ENCODE peak calls at places on chromosomes 7 and 10, in four cellular contexts. P is GM12878, K is H1, O is HepG2. W is an unnamed sample.

GRCh38 chr7:1124164-1124563 is 35.8 kb downstream of the ZFAND2A start:
- DNase-seq in P (no peak), K (no peak), O (no peak), W (no peak)

GRCh38 chr7:117098457-117098856 is 145.2 kb downstream of the ST7 start:
- DNase-seq in K (no peak), O (no peak), P (no peak), W (no peak)

GRCh38 chr7:22319424-22320403 is 37.2 kb downstream of the RAPGEF5 start:
- DNase-seq in O (no peak), K (no peak), P (no peak), W (no peak)

GRCh38 chr7:150317748-150318444 is 5.3 kb upstream of the LRRC61 start:
- DNase-seq in K (no peak), P (no peak), O (no peak), W (no peak)

GRCh38 chr7:17298102-17298839 is at the start of gene AHR:
- DNase-seq in K (peak), P (peak), O (peak), W (peak)

GRCh38 chr7:95434501-95435421 is at the start of gene PON2:
- DNase-seq in O (peak), P (peak), K (peak), W (peak)

GRCh38 chr10:3867454-3868273 is 82.7 kb upstream of the KLF6 start:
- DNase-seq in P (no peak), K (no peak), O (no peak), W (no peak)

GRCh38 chr10:17233534-17233933 is 5.5 kb downstream of the VIM start:
- DNase-seq in P (no peak), O (no peak), K (no peak), W (no peak)

GRCh38 chr10:25952857-25953256 is 18.8 kb downstream of the MYO3A start:
- DNase-seq in O (no peak), P (no peak), K (no peak), W (no peak)

GRCh38 chr10:52525761-52526160 is 211.7 kb downstream of the DKK1 start:
- DNase-seq in O (no peak), K (no peak), P (no peak), W (no peak)

GRCh38 chr10:11147723-11148122 is 130.1 kb downstream of the CELF2 start:
- DNase-seq in K (no peak), P (no peak), O (no peak), W (no peak)

GRCh38 chr10:7408003-7408493 is 2.8 kb downstream of the SFMBT2 start:
- DNase-seq in P (no peak), O (no peak), K (peak), W (no peak)

GRCh38 chr10:115049957-115050356 is 43.2 kb upstream of the ATRNL1 start:
- DNase-seq in P (no peak), K (no peak), O (peak), W (peak)

GRCh38 chr10:30160431-30160982 is 101.1 kb upstream of the JCAD start:
- DNase-seq in O (no peak), P (no peak), K (no peak), W (no peak)

GRCh38 chr7:153524070-153524601 is 528.1 kb upstream of the DPP6 start:
- DNase-seq in P (no peak), O (no peak), K (no peak), W (peak)

GRCh38 chr10:88194041-88194887 is 330.8 kb downstream of the PTEN start:
- DNase-seq in O (no peak), K (no peak), P (no peak), W (no peak)

GRCh38 chr7:27147211-27148030 is at the start of gene HOXA6:
- DNase-seq in K (peak), P (no peak), O (no peak), W (no peak)

GRCh38 chr10:119263966-119264621 is 56.7 kb downstream of the GRK5 start:
- DNase-seq in O (no peak), K (no peak), P (no peak), W (no peak)

GRCh38 chr10:20956843-20957242 is 59.7 kb upstream of the NEBL start:
- DNase-seq in O (no peak), P (no peak), K (no peak), W (no peak)

GRCh38 chr7:13257661-13258060 is 570.2 kb downstream of the ARL4A start:
- DNase-seq in O (no peak), P (no peak), K (no peak), W (no peak)

GRCh38 chr7:54705436-54705835 is 53.6 kb downstream of the SEC61G start:
- DNase-seq in O (no peak), K (no peak), P (peak), W (no peak)

GRCh38 chr7:157910446-157910845 is 573.6 kb downstream of the DNAJB6 start:
- DNase-seq in P (no peak), O (no peak), K (no peak), W (no peak)

GRCh38 chr10:124670849-124671248 is 73.3 kb downstream of the FAM53B start:
- DNase-seq in P (no peak), O (no peak), K (no peak), W (no peak)

GRCh38 chr10:106836923-106837322 is 327.6 kb downstream of the SORCS1 start:
- DNase-seq in O (no peak), K (no peak), P (peak), W (no peak)

GRCh38 chr7:158239290-158239981 is 348.2 kb downstream of the PTPRN2 start:
- DNase-seq in K (no peak), P (no peak), O (no peak), W (no peak)

GRCh38 chr10:101095550-101096213 is 33.9 kb downstream of the KAZALD1 start:
- DNase-seq in P (peak), O (peak), K (peak), W (peak)

GRCh38 chr10:101444058-101444457 is 90.1 kb downstream of the BTRC start:
- DNase-seq in O (peak), K (no peak), P (no peak), W (no peak)

GRCh38 chr7:155805826-155806095 is 6.5 kb downstream of the SHH start:
- DNase-seq in K (no peak), P (no peak), O (no peak), W (no peak)

GRCh38 chr7:128188396-128189230 is 52.5 kb upstream of the LEP start:
- DNase-seq in P (no peak), K (no peak), O (no peak), W (no peak)

GRCh38 chr10:113753020-113753692 is 1.7 kb downstream of the PLEKHS1 start:
- DNase-seq in K (no peak), O (no peak), P (no peak), W (no peak)

GRCh38 chr7:100865971-100866720 is 1.0 kb upstream of the TRIP6 start:
- DNase-seq in O (no peak), P (no peak), K (no peak), W (no peak)

GRCh38 chr7:20816389-20816959 is 29.8 kb upstream of the SP8 start:
- DNase-seq in K (no peak), P (no peak), O (no peak), W (no peak)

GRCh38 chr7:99953649-99954048 is 22.2 kb downstream of the AZGP1 start:
- DNase-seq in K (no peak), P (no peak), O (no peak), W (no peak)

GRCh38 chr7:111958889-111959288 is 247.3 kb downstream of the DOCK4 start:
- DNase-seq in K (no peak), P (no peak), O (no peak), W (no peak)

GRCh38 chr7:41438919-41439882 is 263.7 kb downstream of the INHBA start:
- DNase-seq in P (no peak), K (no peak), O (no peak), W (no peak)

GRCh38 chr10:133332936-133333699 is 3.6 kb downstream of the CALY start:
- DNase-seq in O (no peak), K (no peak), P (no peak), W (no peak)

GRCh38 chr7:130149575-130150139 is 55.5 kb downstream of the TMEM209 start:
- DNase-seq in P (no peak), O (no peak), K (peak), W (no peak)

DNA sequence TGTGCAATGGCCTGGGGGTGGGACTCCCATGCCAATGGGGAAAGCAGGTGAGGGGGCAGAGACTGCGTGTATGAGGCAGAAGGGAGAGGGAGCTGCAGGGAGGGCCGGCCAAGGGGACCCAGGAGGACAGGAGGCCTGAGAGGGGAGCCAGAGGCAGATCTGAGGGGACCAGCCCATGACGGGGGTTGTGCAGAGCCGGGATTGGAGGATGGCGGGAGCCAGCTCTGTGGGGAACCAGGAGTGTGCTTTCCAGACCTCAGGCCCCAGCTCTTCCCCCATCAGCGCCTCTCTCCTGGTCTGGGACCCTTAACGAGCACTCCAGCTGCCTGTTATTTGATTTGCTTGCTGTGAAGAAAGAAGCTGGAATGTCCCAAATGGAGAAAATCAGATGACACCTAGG is 4.6 kb downstream of the COL13A1 start:
- DNase-seq in P (no peak), K (no peak), O (no peak), W (no peak)
- TF ChIP-seq YY1 in P (no peak), K (no peak), O (no peak), W (no peak)

DNA sequence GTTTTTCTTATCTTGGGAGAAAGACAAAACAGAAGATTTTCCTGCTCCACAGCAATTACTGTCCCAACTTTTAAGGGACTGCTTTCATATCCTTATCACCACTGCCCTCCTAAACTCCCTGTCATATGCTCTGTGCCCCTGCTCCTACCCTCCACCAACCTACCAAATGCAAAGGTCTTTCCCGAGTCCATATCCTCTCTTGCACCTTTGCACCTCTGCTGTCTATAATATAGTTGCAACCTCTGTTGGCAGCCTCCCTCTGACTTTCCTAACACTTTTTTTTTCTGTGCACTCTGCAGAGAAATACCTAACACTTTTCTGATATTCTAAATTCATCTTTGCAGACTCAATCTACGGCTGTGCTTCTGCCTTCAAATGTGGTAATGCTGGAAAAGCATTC is 84.9 kb downstream of the DNMBP start:
- DNase-seq in K (no peak), O (no peak), P (no peak), W (no peak)
- H3K4me3 ChIP-seq in K (no peak), O (peak), P (no peak), W (no peak)

GRCh38 chr7:140537750-140538482 is 58.6 kb upstream of the MKRN1 start:
- DNase-seq in O (no peak), P (no peak), K (no peak), W (no peak)

GRCh38 chr7:140534743-140535142 is 55.4 kb upstream of the MKRN1 start:
- DNase-seq in K (no peak), P (no peak), O (no peak), W (no peak)

DNA sequence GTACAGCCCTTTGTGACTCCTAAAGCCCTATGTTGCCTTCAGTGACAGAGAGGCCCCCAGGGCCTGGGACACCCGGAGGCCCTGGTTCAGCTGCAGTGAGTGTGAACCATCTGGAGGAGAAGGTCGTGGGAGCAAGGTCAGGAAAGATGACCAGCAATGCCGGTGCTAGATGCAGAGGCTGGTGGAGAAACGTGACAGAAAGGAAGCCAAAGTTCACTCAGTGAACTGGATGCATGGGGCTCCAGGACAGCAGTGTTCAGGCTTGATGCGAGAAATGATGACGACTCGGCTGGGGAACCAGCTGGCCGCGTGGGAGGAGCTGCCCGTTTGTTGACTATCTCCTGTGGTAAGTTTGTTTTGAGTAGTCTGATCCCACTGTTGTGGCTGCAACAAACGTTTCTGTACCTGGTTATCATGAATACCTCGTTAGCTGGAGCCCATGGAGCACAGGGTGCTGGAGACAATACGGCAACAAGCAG is 54.1 kb upstream of the MKRN1 start:
- DNase-seq in O (peak), K (no peak), P (no peak), W (no peak)
- TF ChIP-seq SUZ12 in O (no peak), K (no peak), P (no peak), W (no peak)

DNA sequence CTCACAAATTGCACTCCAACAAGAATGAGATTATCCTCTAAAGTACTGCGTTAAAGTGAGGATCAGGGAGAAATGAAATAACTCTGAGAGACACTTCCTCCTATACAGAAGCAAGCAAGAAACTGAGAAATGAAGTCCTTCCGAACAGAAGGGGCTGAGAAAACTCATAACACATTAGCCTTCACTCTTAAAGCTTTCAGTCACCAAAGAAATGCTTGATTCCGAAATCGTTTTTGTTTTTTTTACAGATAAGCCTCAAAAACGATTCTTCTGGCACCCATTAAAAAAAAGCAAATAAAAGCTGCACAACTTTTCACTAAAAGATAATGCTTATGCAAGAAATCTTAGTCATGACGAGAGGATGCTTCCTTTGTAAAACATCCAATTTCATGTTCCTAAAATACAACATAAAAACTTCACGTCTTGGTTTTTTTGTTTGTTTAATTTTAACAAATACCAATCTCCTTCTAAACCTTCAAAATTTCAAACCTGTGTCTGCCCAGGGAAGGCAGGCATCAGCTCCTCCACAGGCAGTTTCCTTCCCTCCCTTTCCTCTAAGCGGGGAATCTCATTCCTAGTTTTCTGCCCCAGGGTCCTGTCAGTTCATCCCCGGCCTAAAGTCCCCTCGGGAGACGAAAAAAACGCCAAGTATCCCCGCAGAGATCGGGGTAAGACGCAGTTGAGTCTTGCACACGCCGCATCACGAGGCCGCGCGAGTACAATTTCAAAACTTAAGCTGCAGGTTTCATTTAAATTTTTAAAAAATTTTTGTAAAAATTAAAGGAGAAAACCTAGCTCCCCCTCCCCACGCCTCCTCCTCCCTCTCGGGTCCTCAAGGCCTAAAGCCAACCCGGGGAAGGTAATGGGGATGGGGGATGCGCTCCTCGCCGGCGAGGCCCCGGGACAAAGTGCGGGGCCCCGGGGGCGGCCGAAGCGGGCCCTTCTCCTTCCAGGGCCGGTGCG is 1.1 kb downstream of the BAZ1B start:
- DNase-seq in O (no peak), K (no peak), P (no peak), W (no peak)
- TF ChIP-seq YY1 in O (no peak), K (no peak), P (no peak), W (no peak)

GRCh38 chr10:24289235-24289634 is 80.3 kb downstream of the KIAA1217 start:
- DNase-seq in O (no peak), P (no peak), K (no peak), W (no peak)
- H3K4me3 ChIP-seq in O (no peak), P (no peak), K (no peak), W (no peak)

GRCh38 chr10:34489973-34490372 is 325.1 kb downstream of the PARD3 start:
- DNase-seq in P (no peak), K (no peak), O (no peak), W (no peak)

GRCh38 chr10:34495938-34496337 is 319.2 kb downstream of the PARD3 start:
- DNase-seq in K (no peak), O (no peak), P (no peak), W (no peak)

GRCh38 chr10:34491666-34492065 is 323.4 kb downstream of the PARD3 start:
- DNase-seq in O (no peak), K (no peak), P (no peak), W (no peak)

GRCh38 chr10:34492081-34492480 is 323.0 kb downstream of the PARD3 start:
- DNase-seq in P (no peak), K (no peak), O (no peak), W (no peak)

GRCh38 chr10:34494012-34494411 is 321.1 kb downstream of the PARD3 start:
- DNase-seq in P (no peak), O (no peak), K (no peak), W (no peak)
- TF ChIP-seq SUZ12 in P (no peak), O (no peak), K (no peak), W (no peak)

GRCh38 chr7:69674701-69675182 is 76.5 kb downstream of the AUTS2 start:
- DNase-seq in K (no peak), O (no peak), P (peak), W (no peak)

GRCh38 chr7:69677905-69678793 is 79.9 kb downstream of the AUTS2 start:
- DNase-seq in O (no peak), P (no peak), K (no peak), W (no peak)

GRCh38 chr7:69678794-69679103 is 80.5 kb downstream of the AUTS2 start:
- DNase-seq in K (no peak), P (no peak), O (no peak), W (no peak)

GRCh38 chr7:69676247-69676646 is 78.0 kb downstream of the AUTS2 start:
- DNase-seq in P (no peak), O (no peak), K (no peak), W (no peak)

DNA sequence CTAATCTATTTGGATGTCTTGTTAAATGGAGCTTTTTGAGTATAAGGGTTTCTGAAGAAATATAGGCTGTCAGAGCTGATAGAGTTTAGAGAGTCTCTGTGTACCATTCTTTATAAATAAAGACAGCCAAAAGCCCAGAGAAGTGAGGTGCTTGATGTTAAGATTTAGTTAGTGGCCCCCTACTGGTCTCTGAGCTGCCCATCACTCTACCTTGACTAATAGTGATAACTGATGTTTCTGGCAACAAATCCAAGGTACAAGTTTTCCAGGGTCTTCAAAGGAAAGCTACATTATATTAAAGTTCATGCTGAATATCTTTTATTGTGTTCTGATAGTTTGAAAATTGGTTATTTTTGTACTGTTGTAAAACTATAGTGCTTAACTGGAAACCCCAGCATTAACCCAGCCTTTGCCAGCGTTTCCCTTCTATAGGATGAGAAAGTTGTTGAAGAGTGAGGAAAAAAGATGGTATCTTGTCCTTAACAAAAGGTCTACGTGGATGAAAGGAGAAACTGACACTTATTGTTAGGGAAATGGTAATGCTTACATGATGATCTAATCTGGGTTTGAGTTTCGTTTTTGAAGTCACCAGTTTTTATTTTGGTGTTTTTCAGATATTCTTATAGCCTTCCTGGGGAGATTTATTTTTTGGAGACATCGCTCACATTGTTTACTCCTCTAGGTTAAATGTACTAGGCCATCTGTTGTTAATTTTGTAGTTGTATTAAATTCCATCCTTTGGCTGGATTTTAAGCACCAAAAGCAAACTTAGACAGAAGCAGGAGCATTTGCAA is 79.0 kb downstream of the AUTS2 start:
- DNase-seq in P (no peak), O (no peak), K (no peak), W (no peak)
- TF ChIP-seq YY1 in P (no peak), O (no peak), K (no peak), W (no peak)

W was measured in NT2/D1.